ENCODE peak calls at places on chromosome 11, in eight cellular contexts. Z is fibroblast of mammary gland, R is upper lobe of right lung, C is epithelial cell of esophagus, Q is SK-N-SH, Y is Caco-2, N is WERI-Rb-1, P is AG10803. O is an unnamed sample.

GRCh38 chr11:117458275-117459120 is 130.8 kb downstream of the CEP164 start:
- DNase-seq in Z (no peak), R (no peak), C (peak; percentile 50), Q (no peak), Y (no peak), N (peak; percentile 47), P (no peak), O (no peak)

GRCh38 chr11:47843354-47844060 is 4.6 kb downstream of the NUP160 start:
- DNase-seq in Z (no peak), R (no peak), C (no peak), Q (no peak), Y (no peak), N (no peak), P (no peak), O (peak; percentile 20)

GRCh38 chr11:22703040-22703439 is 36.6 kb downstream of the GAS2 start:
- DNase-seq in Z (peak; percentile 22), R (no peak), C (peak; percentile 88), Q (no peak), Y (peak; percentile 61), N (no peak), P (peak; percentile 32), O (peak; percentile 41)

GRCh38 chr11:85694385-85694980 is 8.5 kb upstream of the CCDC89 start:
- DNase-seq in Z (peak; percentile 71), R (no peak), C (peak; percentile 48), Q (peak; percentile 31), Y (peak; percentile 59), N (no peak), P (peak; percentile 64), O (peak; percentile 70)

GRCh38 chr11:66489636-66490035 is 9.4 kb downstream of the DPP3 start:
- DNase-seq in Z (no peak), R (no peak), C (no peak), Q (no peak), Y (no peak), N (peak; percentile 87), P (no peak), O (no peak)

GRCh38 chr11:2498750-2499149 is 53.9 kb downstream of the KCNQ1 start:
- DNase-seq in Z (no peak), R (no peak), C (no peak), Q (no peak), Y (no peak), N (no peak), P (no peak), O (no peak)

GRCh38 chr11:76598426-76598839 is 72.1 kb downstream of the LRRC32 start:
- DNase-seq in Z (peak; percentile 56), R (peak; percentile 60), C (peak; percentile 26), Q (peak; percentile 72), Y (peak; percentile 64), N (peak; percentile 58), P (peak; percentile 55), O (peak; percentile 61)

GRCh38 chr11:123246749-123247497 is 51.9 kb upstream of the CLMP start:
- DNase-seq in Z (peak; percentile 81), R (peak; percentile 88), C (peak; percentile 82), Q (peak; percentile 80), Y (peak; percentile 93), N (peak; percentile 83), P (peak; percentile 75), O (peak; percentile 85)

GRCh38 chr11:83364500-83365059 is 78.4 kb upstream of the CCDC90B start:
- DNase-seq in Z (peak; percentile 1), R (no peak), C (peak; percentile 2), Q (no peak), Y (no peak), N (no peak), P (no peak), O (no peak)

GRCh38 chr11:13818325-13818724 is 144.2 kb upstream of the SPON1 start:
- DNase-seq in Z (no peak), R (no peak), C (no peak), Q (no peak), Y (no peak), N (no peak), P (no peak), O (no peak)

GRCh38 chr11:3000032-3000961 is 8.2 kb upstream of the NAP1L4 start:
- DNase-seq in Z (peak; percentile 53), R (peak; percentile 69), C (peak; percentile 97), Q (peak; percentile 88), Y (no peak), N (no peak), P (no peak), O (peak; percentile 46)

GRCh38 chr11:38305682-38306081 is 1707.6 kb upstream of the RAG2 start:
- DNase-seq in Z (peak; percentile 1), R (no peak), C (no peak), Q (no peak), Y (no peak), N (no peak), P (no peak), O (no peak)

GRCh38 chr11:2534957-2535672 is 90.3 kb downstream of the KCNQ1 start:
- DNase-seq in Z (no peak), R (peak; percentile 56), C (no peak), Q (no peak), Y (no peak), N (no peak), P (no peak), O (no peak)

GRCh38 chr11:128519353-128519752 is 68.0 kb downstream of the ETS1 start:
- DNase-seq in Z (peak; percentile 31), R (no peak), C (no peak), Q (no peak), Y (no peak), N (no peak), P (no peak), O (no peak)

GRCh38 chr11:116714902-116715301 is 57.9 kb downstream of the BUD13 start:
- DNase-seq in Z (no peak), R (no peak), C (no peak), Q (no peak), Y (no peak), N (peak; percentile 85), P (no peak), O (no peak)

GRCh38 chr11:128904872-128905344 is 13.8 kb downstream of the KCNJ5 start:
- DNase-seq in Z (no peak), R (no peak), C (no peak), Q (peak; percentile 85), Y (peak; percentile 34), N (no peak), P (peak; percentile 29), O (peak; percentile 40)

GRCh38 chr11:123111465-123111864 is 49.5 kb upstream of the HSPA8 start:
- DNase-seq in Z (peak; percentile 63), R (no peak), C (peak; percentile 72), Q (peak; percentile 64), Y (peak; percentile 64), N (no peak), P (peak; percentile 42), O (peak; percentile 69)

GRCh38 chr11:102426000-102426399 is 26.6 kb downstream of the TMEM123 start:
- DNase-seq in Z (no peak), R (no peak), C (no peak), Q (no peak), Y (no peak), N (no peak), P (no peak), O (no peak)

GRCh38 chr11:110331626-110332025 is 35.2 kb upstream of the RDX start:
- DNase-seq in Z (no peak), R (no peak), C (no peak), Q (no peak), Y (no peak), N (no peak), P (no peak), O (no peak)

GRCh38 chr11:110329441-110329840 is 33.0 kb upstream of the RDX start:
- DNase-seq in Z (no peak), R (no peak), C (no peak), Q (no peak), Y (no peak), N (no peak), P (no peak), O (no peak)

GRCh38 chr11:110323786-110324185 is 27.4 kb upstream of the RDX start:
- DNase-seq in Z (no peak), R (no peak), C (no peak), Q (no peak), Y (no peak), N (no peak), P (no peak), O (no peak)

GRCh38 chr11:110327508-110327907 is 31.1 kb upstream of the RDX start:
- DNase-seq in Z (no peak), R (no peak), C (no peak), Q (no peak), Y (no peak), N (no peak), P (no peak), O (no peak)
- H3K4me3 ChIP-seq in Z (no peak overlapping the region), R (no peak overlapping the region), C (no peak overlapping the region), Q (no peak overlapping the region), Y (no peak overlapping the region), N (no peak overlapping the region), P (no peak overlapping the region), O (no peak overlapping the region)

DNA sequence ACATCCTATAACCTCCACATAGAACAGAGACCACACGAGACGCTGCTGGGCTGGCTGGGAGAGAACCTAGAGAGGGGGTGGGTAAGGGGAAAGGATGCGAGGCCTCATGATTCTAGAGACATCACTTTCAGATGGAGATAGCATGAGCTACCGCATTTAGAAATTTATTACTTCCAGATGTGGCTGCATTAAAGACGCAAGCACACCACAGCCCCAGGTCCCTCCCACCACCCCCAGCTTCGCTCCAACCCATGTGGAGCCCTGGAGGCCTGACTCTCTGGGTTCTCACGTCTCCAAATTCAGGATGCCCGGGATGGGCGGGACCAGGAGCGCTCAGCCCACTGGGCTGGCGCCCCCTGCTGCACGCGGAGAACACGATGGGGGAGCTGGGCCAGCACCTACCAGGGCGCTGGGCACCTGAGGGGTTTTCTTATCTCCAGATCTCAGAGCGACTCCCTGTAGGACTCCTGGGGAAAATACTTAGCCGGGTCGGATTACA is 13.6 kb downstream of the MRPL21 start:
- DNase-seq in Z (peak; percentile 99), R (no peak), C (peak; percentile 17), Q (peak; percentile 89), Y (peak; percentile 59), N (peak; percentile 31), P (peak; percentile 98), O (peak; percentile 94)
- TF ChIP-seq CTCF in Z (peak; percentile 81), R (peak; percentile 37), C (peak; percentile 30), Q (peak; percentile 82), Y (peak; percentile 49), N (peak; percentile 61), P (peak; percentile 76), O (peak; percentile 84)

DNA sequence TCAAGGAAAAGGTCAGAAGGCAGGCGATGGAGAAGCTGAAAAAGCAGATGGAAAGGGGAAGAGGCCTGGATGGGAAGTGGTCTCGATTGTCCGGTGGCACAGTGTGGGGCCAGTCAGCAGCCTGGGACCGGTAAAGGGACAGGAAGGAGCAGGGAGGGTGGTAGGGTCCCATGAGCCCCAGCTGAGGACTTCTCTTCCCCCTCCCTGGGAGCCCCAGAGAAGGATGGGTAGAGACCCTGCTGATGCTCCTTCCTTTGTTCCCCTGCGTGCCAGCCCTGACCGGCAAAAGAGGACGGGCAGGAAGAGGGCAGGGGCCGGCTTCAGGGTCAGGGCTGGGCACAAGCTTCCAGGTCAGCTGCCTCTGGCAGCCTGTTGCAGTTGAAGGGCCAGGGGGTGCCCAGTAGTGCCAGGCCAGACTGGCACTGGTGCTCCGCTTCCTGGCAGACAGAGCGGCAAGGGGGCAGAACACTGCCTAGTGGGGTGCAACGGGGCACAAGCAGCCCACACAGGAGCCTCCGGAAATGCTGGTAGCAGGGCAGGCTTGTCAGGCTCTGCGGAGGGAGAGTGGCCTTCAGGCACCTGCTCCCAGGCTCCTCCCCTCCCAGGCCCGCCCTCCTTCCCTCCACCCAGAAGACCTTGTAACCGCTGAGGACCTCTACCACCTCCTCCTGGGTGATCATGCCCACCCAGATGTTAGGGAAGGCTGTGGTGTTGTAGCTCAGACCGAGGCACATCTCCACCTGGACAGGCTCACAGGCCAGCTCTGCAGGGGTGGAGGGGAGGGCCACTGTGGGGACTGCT is 739 bp upstream of the C1QTNF5 start:
- DNase-seq in Z (no peak), R (no peak), C (no peak), Q (no peak), Y (no peak), N (no peak), P (no peak), O (no peak)
- H3K4me3 ChIP-seq in Z (no peak overlapping the region), R (peak overlapping the region; percentile 54), C (no peak overlapping the region), Q (no peak overlapping the region), Y (no peak overlapping the region), N (no peak overlapping the region), P (peak overlapping the region; percentile 71), O (no peak overlapping the region)

GRCh38 chr11:62269654-62270278 is at the start of gene SCGB2A2:
- DNase-seq in Z (no peak), R (no peak), C (peak; percentile 78), Q (no peak), Y (peak; percentile 8), N (no peak), P (no peak), O (no peak)
- TF ChIP-seq CTCF in Z (no peak), R (no peak), C (peak; percentile 47), Q (peak; percentile 25), Y (peak; percentile 44), N (peak; percentile 52), P (no peak), O (peak; percentile 5)

O was measured in fibroblast of the aortic adventitia.